ENCODE peak calls at places on chromosomes 1 and 21, in six cellular contexts. C is NCI-H1092, T is testis, K is AG08396, M is KG1, R is kidney glomerular epithelial cell. Q is an unnamed sample.

GRCh38 chr1:1291611-1292441 is 11.6 kb downstream of the SCNN1D start:
- DNase-seq in C (peak), T (peak), K (peak), M (no peak), R (peak), Q (peak)

GRCh38 chr21:42302292-42302650 is 12.9 kb downstream of the TFF3 start:
- DNase-seq in C (peak), T (no peak), K (no peak), M (no peak), R (no peak), Q (no peak)

GRCh38 chr1:203528098-203528497 is 34.1 kb downstream of the OPTC start:
- DNase-seq in C (no peak), T (no peak), K (no peak), M (no peak), R (no peak), Q (no peak)

GRCh38 chr1:167522246-167522645 is 3.9 kb upstream of the CD247 start:
- DNase-seq in C (no peak), T (no peak), K (no peak), M (no peak), R (no peak), Q (no peak)

GRCh38 chr21:25240974-25241373 is 366.3 kb downstream of the MRPL39 start:
- DNase-seq in C (no peak), T (no peak), K (no peak), M (no peak), R (no peak), Q (no peak)

GRCh38 chr1:191368891-191369654 is 789.2 kb upstream of the RGS18 start:
- DNase-seq in C (no peak), T (no peak), K (no peak), M (no peak), R (no peak), Q (no peak)

GRCh38 chr1:119470958-119471357 is 36.1 kb upstream of the HSD3B1 start:
- DNase-seq in C (no peak), T (no peak), K (no peak), M (no peak), R (no peak), Q (no peak)

GRCh38 chr1:219422811-219423598 is 189.9 kb downstream of the ZC3H11B start:
- DNase-seq in C (no peak), T (no peak), K (peak), M (no peak), R (no peak), Q (peak)

GRCh38 chr1:1272341-1273151 is 1.1 kb downstream of the UBE2J2 start:
- DNase-seq in C (no peak), T (no peak), K (no peak), M (no peak), R (no peak), Q (peak)

GRCh38 chr1:178871551-178872320 is 859 bp upstream of the ANGPTL1 start:
- DNase-seq in C (no peak), T (no peak), K (no peak), M (no peak), R (peak), Q (no peak)

GRCh38 chr1:30271401-30272287 is 451.7 kb downstream of the MATN1 start:
- DNase-seq in C (no peak), T (no peak), K (no peak), M (no peak), R (no peak), Q (no peak)

GRCh38 chr1:160981584-160982411 is 27.2 kb upstream of the ITLN2 start:
- DNase-seq in C (no peak), T (no peak), K (no peak), M (no peak), R (no peak), Q (peak)

GRCh38 chr21:42262826-42263225 is 43.9 kb downstream of the ABCG1 start:
- DNase-seq in C (peak), T (no peak), K (no peak), M (no peak), R (peak), Q (peak)